ENCODE peak calls at places on chromosome 15, in nine cellular contexts. One of them, this sample, is unnamed.

GRCh38 chr15:28960979-28961378 is 75.2 kb downstream of the APBA2 start:
- DNase-seq in activated T-cell treated with anti-CD3 and anti-CD28 coated beads for 1 hour: no peak
- DNase-seq in foreskin keratinocyte: peak
- DNase-seq in fibroblast of mammary gland: peak
- DNase-seq in testis: no peak
- DNase-seq in M059J: peak
- DNase-seq in heart left ventricle: no peak
- DNase-seq in AG09309: peak
- DNase-seq in T-helper 17 cell: no peak
- DNase-seq in this sample: peak

GRCh38 chr15:85333132-85333831 is 47.1 kb upstream of the AKAP13 start:
- DNase-seq in activated T-cell treated with anti-CD3 and anti-CD28 coated beads for 1 hour: no peak
- DNase-seq in foreskin keratinocyte: no peak
- DNase-seq in fibroblast of mammary gland: peak
- DNase-seq in testis: peak
- DNase-seq in M059J: peak
- DNase-seq in heart left ventricle: no peak
- DNase-seq in AG09309: peak
- DNase-seq in T-helper 17 cell: no peak
- DNase-seq in this sample: no peak

GRCh38 chr15:64046347-64047153 is at the start of gene DAPK2:
- DNase-seq in activated T-cell treated with anti-CD3 and anti-CD28 coated beads for 1 hour: peak
- DNase-seq in foreskin keratinocyte: no peak
- DNase-seq in fibroblast of mammary gland: peak
- DNase-seq in testis: peak
- DNase-seq in M059J: peak
- DNase-seq in heart left ventricle: peak
- DNase-seq in AG09309: no peak
- DNase-seq in T-helper 17 cell: peak
- DNase-seq in this sample: peak

GRCh38 chr15:52326758-52327157 is 31.2 kb upstream of the MYO5C start:
- DNase-seq in activated T-cell treated with anti-CD3 and anti-CD28 coated beads for 1 hour: no peak
- DNase-seq in foreskin keratinocyte: no peak
- DNase-seq in fibroblast of mammary gland: peak
- DNase-seq in testis: no peak
- DNase-seq in M059J: peak
- DNase-seq in heart left ventricle: no peak
- DNase-seq in AG09309: peak
- DNase-seq in T-helper 17 cell: no peak
- DNase-seq in this sample: no peak

GRCh38 chr15:28955160-28955502 is 69.4 kb downstream of the APBA2 start:
- DNase-seq in activated T-cell treated with anti-CD3 and anti-CD28 coated beads for 1 hour: no peak
- DNase-seq in foreskin keratinocyte: no peak
- DNase-seq in fibroblast of mammary gland: peak
- DNase-seq in testis: no peak
- DNase-seq in M059J: peak
- DNase-seq in heart left ventricle: no peak
- DNase-seq in AG09309: peak
- DNase-seq in T-helper 17 cell: no peak
- DNase-seq in this sample: no peak

GRCh38 chr15:98143116-98143515 is 182.6 kb downstream of the ARRDC4 start:
- DNase-seq in activated T-cell treated with anti-CD3 and anti-CD28 coated beads for 1 hour: no peak
- DNase-seq in foreskin keratinocyte: no peak
- DNase-seq in fibroblast of mammary gland: no peak
- DNase-seq in testis: no peak
- DNase-seq in M059J: peak
- DNase-seq in heart left ventricle: no peak
- DNase-seq in AG09309: no peak
- DNase-seq in T-helper 17 cell: no peak
- DNase-seq in this sample: no peak

GRCh38 chr15:25062551-25063430 is 108.0 kb downstream of the SNRPN start:
- DNase-seq in activated T-cell treated with anti-CD3 and anti-CD28 coated beads for 1 hour: no peak
- DNase-seq in foreskin keratinocyte: no peak
- DNase-seq in fibroblast of mammary gland: no peak
- DNase-seq in testis: no peak
- DNase-seq in M059J: no peak
- DNase-seq in heart left ventricle: no peak
- DNase-seq in AG09309: no peak
- DNase-seq in T-helper 17 cell: no peak
- DNase-seq in this sample: no peak

GRCh38 chr15:57685316-57685715 is 21.2 kb upstream of the POLR2M start:
- DNase-seq in activated T-cell treated with anti-CD3 and anti-CD28 coated beads for 1 hour: no peak
- DNase-seq in foreskin keratinocyte: no peak
- DNase-seq in fibroblast of mammary gland: no peak
- DNase-seq in testis: no peak
- DNase-seq in M059J: no peak
- DNase-seq in heart left ventricle: no peak
- DNase-seq in AG09309: no peak
- DNase-seq in T-helper 17 cell: no peak
- DNase-seq in this sample: no peak

GRCh38 chr15:39605146-39605545 is 24.3 kb downstream of the THBS1 start:
- DNase-seq in activated T-cell treated with anti-CD3 and anti-CD28 coated beads for 1 hour: no peak
- DNase-seq in foreskin keratinocyte: no peak
- DNase-seq in fibroblast of mammary gland: no peak
- DNase-seq in testis: no peak
- DNase-seq in M059J: no peak
- DNase-seq in heart left ventricle: no peak
- DNase-seq in AG09309: no peak
- DNase-seq in T-helper 17 cell: no peak
- DNase-seq in this sample: no peak

GRCh38 chr15:39153718-39154117 is 427.2 kb upstream of the THBS1 start:
- DNase-seq in activated T-cell treated with anti-CD3 and anti-CD28 coated beads for 1 hour: no peak
- DNase-seq in foreskin keratinocyte: no peak
- DNase-seq in fibroblast of mammary gland: peak
- DNase-seq in testis: no peak
- DNase-seq in M059J: peak
- DNase-seq in heart left ventricle: no peak
- DNase-seq in AG09309: no peak
- DNase-seq in T-helper 17 cell: no peak
- DNase-seq in this sample: no peak

GRCh38 chr15:71294636-71295241 is 179.5 kb downstream of the THSD4 start:
- DNase-seq in activated T-cell treated with anti-CD3 and anti-CD28 coated beads for 1 hour: no peak
- DNase-seq in foreskin keratinocyte: peak
- DNase-seq in fibroblast of mammary gland: peak
- DNase-seq in testis: no peak
- DNase-seq in M059J: peak
- DNase-seq in heart left ventricle: no peak
- DNase-seq in AG09309: peak
- DNase-seq in T-helper 17 cell: no peak
- DNase-seq in this sample: no peak

GRCh38 chr15:76973362-76973743 is 21.6 kb upstream of the PSTPIP1 start:
- DNase-seq in activated T-cell treated with anti-CD3 and anti-CD28 coated beads for 1 hour: peak
- DNase-seq in foreskin keratinocyte: no peak
- DNase-seq in fibroblast of mammary gland: peak
- DNase-seq in testis: peak
- DNase-seq in M059J: peak
- DNase-seq in heart left ventricle: peak
- DNase-seq in AG09309: no peak
- DNase-seq in T-helper 17 cell: peak
- DNase-seq in this sample: no peak

GRCh38 chr15:88832791-88833190 is 29.6 kb downstream of the ACAN start:
- DNase-seq in activated T-cell treated with anti-CD3 and anti-CD28 coated beads for 1 hour: no peak
- DNase-seq in foreskin keratinocyte: no peak
- DNase-seq in fibroblast of mammary gland: no peak
- DNase-seq in testis: peak
- DNase-seq in M059J: no peak
- DNase-seq in heart left ventricle: no peak
- DNase-seq in AG09309: no peak
- DNase-seq in T-helper 17 cell: no peak
- DNase-seq in this sample: no peak

GRCh38 chr15:40367673-40368611 is 9.9 kb downstream of the DISP2 start:
- DNase-seq in activated T-cell treated with anti-CD3 and anti-CD28 coated beads for 1 hour: peak
- DNase-seq in foreskin keratinocyte: peak
- DNase-seq in fibroblast of mammary gland: peak
- DNase-seq in testis: peak
- DNase-seq in M059J: peak
- DNase-seq in heart left ventricle: peak
- DNase-seq in AG09309: peak
- DNase-seq in T-helper 17 cell: peak
- DNase-seq in this sample: peak

GRCh38 chr15:31091531-31091930 is 10.0 kb downstream of the TRPM1 start:
- DNase-seq in activated T-cell treated with anti-CD3 and anti-CD28 coated beads for 1 hour: no peak
- DNase-seq in foreskin keratinocyte: no peak
- DNase-seq in fibroblast of mammary gland: peak
- DNase-seq in testis: no peak
- DNase-seq in M059J: peak
- DNase-seq in heart left ventricle: no peak
- DNase-seq in AG09309: peak
- DNase-seq in T-helper 17 cell: no peak
- DNase-seq in this sample: no peak

GRCh38 chr15:36415643-36416042 is 163.8 kb upstream of the CDIN1 start:
- DNase-seq in activated T-cell treated with anti-CD3 and anti-CD28 coated beads for 1 hour: no peak
- DNase-seq in foreskin keratinocyte: peak
- DNase-seq in fibroblast of mammary gland: peak
- DNase-seq in testis: no peak
- DNase-seq in M059J: no peak
- DNase-seq in heart left ventricle: no peak
- DNase-seq in AG09309: peak
- DNase-seq in T-helper 17 cell: no peak
- DNase-seq in this sample: no peak

GRCh38 chr15:64856429-64857145 is 14.9 kb downstream of the PLEKHO2 start:
- DNase-seq in activated T-cell treated with anti-CD3 and anti-CD28 coated beads for 1 hour: no peak
- DNase-seq in foreskin keratinocyte: no peak
- DNase-seq in fibroblast of mammary gland: no peak
- DNase-seq in testis: peak
- DNase-seq in M059J: peak
- DNase-seq in heart left ventricle: peak
- DNase-seq in AG09309: no peak
- DNase-seq in T-helper 17 cell: no peak
- DNase-seq in this sample: no peak

GRCh38 chr15:101452572-101452971 is 36.9 kb downstream of the PCSK6 start:
- DNase-seq in activated T-cell treated with anti-CD3 and anti-CD28 coated beads for 1 hour: no peak
- DNase-seq in foreskin keratinocyte: no peak
- DNase-seq in fibroblast of mammary gland: no peak
- DNase-seq in testis: peak
- DNase-seq in M059J: no peak
- DNase-seq in heart left ventricle: no peak
- DNase-seq in AG09309: no peak
- DNase-seq in T-helper 17 cell: no peak
- DNase-seq in this sample: no peak

GRCh38 chr15:42605281-42605744 is 29.9 kb downstream of the STARD9 start:
- DNase-seq in activated T-cell treated with anti-CD3 and anti-CD28 coated beads for 1 hour: no peak
- DNase-seq in foreskin keratinocyte: no peak
- DNase-seq in fibroblast of mammary gland: peak
- DNase-seq in testis: no peak
- DNase-seq in M059J: no peak
- DNase-seq in heart left ventricle: no peak
- DNase-seq in AG09309: no peak
- DNase-seq in T-helper 17 cell: no peak
- DNase-seq in this sample: no peak

GRCh38 chr15:40344631-40345120 is 3.9 kb upstream of the CCDC9B start:
- DNase-seq in activated T-cell treated with anti-CD3 and anti-CD28 coated beads for 1 hour: peak
- DNase-seq in foreskin keratinocyte: no peak
- DNase-seq in fibroblast of mammary gland: peak
- DNase-seq in testis: peak
- DNase-seq in M059J: peak
- DNase-seq in heart left ventricle: no peak
- DNase-seq in AG09309: no peak
- DNase-seq in T-helper 17 cell: peak
- DNase-seq in this sample: peak

GRCh38 chr15:55526559-55527036 is 18.6 kb upstream of the DNAAF4 start:
- DNase-seq in activated T-cell treated with anti-CD3 and anti-CD28 coated beads for 1 hour: no peak
- DNase-seq in foreskin keratinocyte: no peak
- DNase-seq in fibroblast of mammary gland: peak
- DNase-seq in testis: peak
- DNase-seq in M059J: peak
- DNase-seq in heart left ventricle: no peak
- DNase-seq in AG09309: peak
- DNase-seq in T-helper 17 cell: no peak
- DNase-seq in this sample: peak